ENCODE peak calls at places on chromosomes 5 and 9, in six cellular contexts. C is GM12891, I is prostate gland, A is Panc1, J is K562, U is GM12892. L is an unnamed sample.

GRCh38 chr5:175456105-175456504 is 12.1 kb upstream of the DRD1 start:
- DNase-seq in C (no peak), I (no peak), A (no peak), J (no peak), U (no peak), L (no peak)

GRCh38 chr9:99134893-99135341 is 30.0 kb downstream of the TGFBR1 start:
- DNase-seq in C (no peak), I (no peak), A (no peak), J (no peak), U (no peak), L (no peak)

GRCh38 chr5:1293997-1294838 is 650 bp downstream of the TERT start:
- DNase-seq in C (no peak), I (no peak), A (no peak), J (peak; percentile 30), U (no peak), L (peak; percentile 74)

GRCh38 chr9:92650839-92651621 is 18.9 kb downstream of the IPPK start:
- DNase-seq in C (no peak), I (no peak), A (no peak), J (no peak), U (no peak), L (peak; percentile 37)

GRCh38 chr5:1931590-1932138 is 48.9 kb upstream of the IRX4 start:
- DNase-seq in C (no peak), I (peak; percentile 68), A (no peak), J (no peak), U (no peak), L (no peak)

GRCh38 chr9:91844170-91844569 is 105.9 kb downstream of the ROR2 start:
- DNase-seq in C (no peak), I (no peak), A (no peak), J (no peak), U (no peak), L (peak; percentile 69)

GRCh38 chr9:109206670-109207069 is 39.6 kb upstream of the FRRS1L start:
- DNase-seq in C (no peak), I (no peak), A (no peak), J (peak; percentile 29), U (no peak), L (no peak)

GRCh38 chr5:150846651-150847333 is 471 bp downstream of the IRGM start:
- DNase-seq in C (peak; percentile 32), I (peak; percentile 76), A (peak; percentile 51), J (peak; percentile 84), U (peak; percentile 22), L (peak; percentile 67)

GRCh38 chr5:143594913-143595818 is 191.7 kb upstream of the NR3C1 start:
- DNase-seq in C (no peak), I (peak; percentile 21), A (peak; percentile 71), J (no peak), U (no peak), L (no peak)

GRCh38 chr5:61339764-61340163 is 7.7 kb downstream of the ZSWIM6 start:
- DNase-seq in C (no peak), I (no peak), A (no peak), J (no peak), U (no peak), L (no peak)

GRCh38 chr5:173577817-173578216 is 38.6 kb downstream of the BOD1 start:
- DNase-seq in C (no peak), I (no peak), A (no peak), J (no peak), U (no peak), L (peak; percentile 58)

DNA sequence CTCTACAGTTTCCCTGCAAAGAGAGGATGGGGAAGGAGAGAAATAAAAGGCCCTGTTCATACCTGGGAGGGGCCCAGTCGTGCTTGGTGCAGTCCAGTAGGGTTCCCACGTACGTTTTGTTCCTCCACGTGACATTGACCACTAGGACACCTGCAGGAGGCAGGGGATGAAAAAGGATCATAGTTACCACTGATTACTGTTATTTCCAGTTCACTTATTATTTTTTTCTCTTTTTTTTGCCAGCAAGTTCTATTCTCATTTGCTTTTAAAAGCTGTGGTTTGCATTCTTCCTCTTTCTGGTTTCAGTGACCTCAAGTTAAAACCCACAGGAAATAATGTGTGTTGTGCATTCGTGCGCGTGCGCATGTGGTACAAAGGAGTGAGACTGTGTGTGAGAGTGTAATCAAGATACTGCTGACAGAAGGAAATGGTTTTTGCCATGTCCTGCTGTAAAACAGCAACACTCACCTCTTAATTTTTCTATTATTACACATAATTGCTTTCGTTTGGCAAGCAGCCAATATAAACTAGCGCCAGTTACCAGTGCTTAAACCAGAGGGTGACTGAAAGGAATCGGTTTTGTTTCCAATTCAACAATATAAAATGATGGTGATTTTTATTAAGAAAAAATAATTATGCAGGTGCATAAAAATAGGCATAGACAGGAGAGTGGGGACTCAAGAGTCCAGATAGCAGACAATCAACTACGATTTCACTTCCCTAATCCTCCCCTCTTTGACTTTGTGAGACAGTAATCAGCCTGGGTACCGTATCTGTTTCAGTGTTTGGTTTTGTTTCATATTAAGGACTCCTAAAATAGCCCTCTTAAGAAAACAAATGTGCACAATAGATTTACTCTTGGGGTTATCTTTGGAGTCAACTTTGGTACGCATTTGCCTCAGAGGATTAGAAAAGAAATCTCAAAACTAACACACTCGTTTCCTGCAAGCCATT is 96.6 kb downstream of the ZNF608 start:
- DNase-seq in C (peak; percentile 38), I (no peak), A (no peak), J (peak; percentile 69), U (peak; percentile 52), L (peak; percentile 95)
- TF ChIP-seq POLR2AphosphoS5 in C (no peak), I (peak; percentile 35), A (peak; percentile 40), J (no peak), U (no peak), L (peak; percentile 85)

GRCh38 chr5:66856041-66856805 is 260.0 kb downstream of the MAST4 start:
- DNase-seq in C (no peak), I (no peak), A (no peak), J (no peak), U (no peak), L (no peak)

GRCh38 chr5:66864240-66864884 is 268.2 kb downstream of the MAST4 start:
- DNase-seq in C (no peak), I (no peak), A (no peak), J (peak; percentile 10), U (no peak), L (no peak)

GRCh38 chr5:66863343-66864170 is 267.4 kb downstream of the MAST4 start:
- DNase-seq in C (no peak), I (no peak), A (no peak), J (no peak), U (no peak), L (no peak)

GRCh38 chr5:66861402-66861801 is 265.2 kb downstream of the MAST4 start:
- DNase-seq in C (no peak), I (no peak), A (no peak), J (no peak), U (no peak), L (no peak)

GRCh38 chr5:66860199-66860975 is 264.2 kb downstream of the MAST4 start:
- DNase-seq in C (no peak), I (no peak), A (no peak), J (no peak), U (no peak), L (no peak)
- TF ChIP-seq POLR2AphosphoS5 in C (no peak), I (no peak), A (no peak), J (no peak), U (no peak), L (no peak)

DNA sequence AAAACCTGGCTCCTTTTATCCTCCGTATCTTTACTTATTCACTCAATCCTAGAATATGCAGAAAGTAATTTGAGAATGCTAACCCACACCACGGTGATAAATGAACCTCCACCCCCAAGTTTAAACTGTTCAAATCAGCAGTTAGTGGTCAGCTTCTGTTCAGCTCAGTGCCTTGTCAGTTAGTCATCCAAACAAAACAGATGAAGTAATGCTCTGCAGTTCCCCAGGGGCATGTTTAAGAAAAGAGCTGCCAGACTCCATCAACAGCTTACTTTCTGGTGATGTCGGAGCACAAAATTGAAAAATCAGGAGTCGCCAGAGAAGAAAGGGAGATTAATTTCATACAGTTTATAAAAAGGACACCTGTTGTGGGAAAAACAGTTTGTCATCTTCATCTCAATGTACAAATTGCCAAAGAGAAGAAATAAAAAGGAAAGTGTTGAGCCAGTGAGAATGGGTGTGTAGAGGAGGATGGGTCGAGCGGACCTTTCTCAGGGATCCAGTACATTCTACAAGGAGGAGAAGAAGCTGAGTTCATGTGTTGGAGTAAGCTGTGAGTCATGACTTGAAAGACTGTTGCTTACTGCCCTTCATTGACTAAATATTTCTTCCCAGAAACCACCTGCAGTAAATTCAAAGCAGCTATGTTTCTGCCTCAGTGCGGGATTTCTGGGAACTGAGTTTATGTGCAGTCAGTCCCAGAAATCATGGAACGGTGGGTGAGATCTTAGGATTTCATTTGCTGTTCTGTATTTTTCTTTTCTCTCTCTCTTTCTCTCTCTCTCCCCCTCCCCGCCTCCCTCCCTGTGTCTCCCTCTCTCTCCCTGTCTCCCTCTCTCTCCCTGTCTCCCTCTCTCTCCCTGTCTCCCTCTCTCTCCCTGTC is 13.7 kb downstream of the TRIO start:
- DNase-seq in C (no peak), I (no peak), A (peak; percentile 96), J (no peak), U (no peak), L (no peak)
- TF ChIP-seq POLR2AphosphoS5 in C (no peak), I (peak; percentile 21), A (peak; percentile 51), J (no peak), U (no peak), L (no peak)

GRCh38 chr9:86700601-86701000 is 246.7 kb downstream of the GAS1 start:
- DNase-seq in C (no peak), I (peak; percentile 12), A (no peak), J (no peak), U (no peak), L (no peak)
- TF ChIP-seq POLR2AphosphoS5 in C (no peak), I (no peak), A (no peak), J (no peak), U (no peak), L (no peak)

DNA sequence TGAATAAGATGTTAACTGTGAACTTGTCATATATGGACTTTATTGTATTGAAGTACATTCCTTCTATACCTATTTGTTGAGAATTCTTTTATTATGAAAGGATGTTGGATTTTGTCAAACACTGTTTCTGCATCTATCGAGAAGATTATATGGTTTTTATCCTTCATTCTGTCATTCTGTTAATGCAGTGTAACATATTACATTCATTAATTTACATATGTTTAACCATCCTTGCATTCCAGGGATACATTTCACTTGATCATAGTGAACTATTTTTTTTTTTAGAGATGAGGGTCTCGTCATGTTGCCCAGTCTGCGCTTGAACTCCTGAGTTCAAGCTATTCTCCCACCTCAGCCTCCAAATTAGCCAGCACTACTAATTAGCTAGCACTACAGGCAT is 48.4 kb downstream of the F2R start:
- DNase-seq in C (no peak), I (no peak), A (no peak), J (no peak), U (no peak), L (no peak)
- TF ChIP-seq POLR2AphosphoS5 in C (no peak), I (no peak), A (no peak), J (no peak), U (no peak), L (no peak)

DNA sequence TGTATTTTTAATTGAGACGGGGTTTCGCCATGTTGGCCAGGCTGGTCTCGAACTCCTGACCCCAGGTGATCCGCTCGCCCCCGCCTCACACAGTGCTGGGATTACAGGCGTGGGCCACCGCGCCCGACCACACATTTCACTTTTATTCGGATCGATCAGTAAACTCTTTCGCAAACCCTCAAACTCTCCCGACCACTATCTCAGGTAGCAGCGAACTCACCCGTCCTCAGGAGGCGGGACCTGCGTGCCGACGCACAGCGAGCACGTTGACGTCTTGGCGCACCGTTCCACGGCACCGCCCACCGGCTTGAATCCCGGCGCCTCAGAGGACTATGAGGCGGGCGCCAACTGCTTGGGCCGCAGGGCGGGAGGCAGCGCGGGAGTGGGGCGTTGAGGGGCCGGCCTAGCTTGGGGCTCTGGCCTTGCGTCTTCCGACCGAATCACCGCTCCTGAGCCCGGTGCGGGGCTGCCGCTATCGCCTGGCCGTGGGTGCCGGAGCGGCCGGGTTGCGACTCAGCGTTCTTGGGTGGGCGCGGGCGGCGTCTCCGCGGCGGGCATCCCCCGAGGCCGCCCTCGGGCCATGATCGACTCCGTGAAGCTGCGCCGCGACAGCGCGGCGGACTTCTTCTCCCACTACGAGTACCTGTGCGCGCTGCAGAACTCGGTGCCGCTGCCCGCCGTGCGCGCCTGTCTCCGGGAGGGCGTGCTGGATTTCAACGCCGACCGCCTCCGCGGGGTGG is at the start of gene CEP78:
- DNase-seq in C (peak; percentile 86), I (peak; percentile 91), A (peak; percentile 22), J (peak; percentile 92), U (peak; percentile 86), L (peak; percentile 98)
- TF ChIP-seq POLR2AphosphoS5 in C (peak; percentile 77), I (peak; percentile 85), A (peak; percentile 87), J (peak; percentile 48), U (peak; percentile 85), L (peak; percentile 95)